ENCODE peak calls at places on chromosomes 7 and 10, in five cellular contexts. One of them, this sample, is unnamed. For H3K27me3, the result is how much of the 10 kb centered on the place peaks cover.

GRCh38 chr7:20331912-20332317 is 1.2 kb downstream of the ITGB8 start:
- DNase-seq in tibial artery: no peak
- DNase-seq in lower lobe of right lung: no peak
- DNase-seq in colonic mucosa: peak
- DNase-seq in PC-9: no peak
- DNase-seq in this sample: no peak

GRCh38 chr7:158353606-158354570 is 233.7 kb downstream of the PTPRN2 start:
- DNase-seq in tibial artery: no peak
- DNase-seq in lower lobe of right lung: no peak
- DNase-seq in colonic mucosa: peak
- DNase-seq in PC-9: peak
- DNase-seq in this sample: no peak

GRCh38 chr7:140640727-140641531 is at the start of gene DENND2A:
- DNase-seq in tibial artery: peak
- DNase-seq in lower lobe of right lung: peak
- DNase-seq in colonic mucosa: peak
- DNase-seq in PC-9: peak
- DNase-seq in this sample: no peak

GRCh38 chr7:87220026-87220733 is 648 bp upstream of the TMEM243 start:
- DNase-seq in tibial artery: peak
- DNase-seq in lower lobe of right lung: peak
- DNase-seq in colonic mucosa: peak
- DNase-seq in PC-9: peak
- DNase-seq in this sample: peak

GRCh38 chr7:80499350-80499955 is 12.4 kb downstream of the GNAT3 start:
- DNase-seq in tibial artery: peak
- DNase-seq in lower lobe of right lung: peak
- DNase-seq in colonic mucosa: no peak
- DNase-seq in PC-9: peak
- DNase-seq in this sample: no peak

GRCh38 chr7:46583606-46584005 is 662.5 kb upstream of the IGFBP3 start:
- DNase-seq in tibial artery: no peak
- DNase-seq in lower lobe of right lung: no peak
- DNase-seq in colonic mucosa: no peak
- DNase-seq in PC-9: peak
- DNase-seq in this sample: no peak

GRCh38 chr10:13831711-13832110 is 244.9 kb downstream of the PRPF18 start:
- DNase-seq in tibial artery: no peak
- DNase-seq in lower lobe of right lung: no peak
- DNase-seq in colonic mucosa: no peak
- DNase-seq in PC-9: no peak
- DNase-seq in this sample: no peak

GRCh38 chr10:122939819-122940543 is 14.0 kb downstream of the C10orf88 start:
- DNase-seq in tibial artery: no peak
- DNase-seq in lower lobe of right lung: no peak
- DNase-seq in colonic mucosa: no peak
- DNase-seq in PC-9: no peak
- DNase-seq in this sample: no peak

GRCh38 chr10:27747096-27747451 is 1.5 kb upstream of the MKX start:
- DNase-seq in tibial artery: no peak
- DNase-seq in lower lobe of right lung: no peak
- DNase-seq in colonic mucosa: no peak
- DNase-seq in PC-9: no peak
- DNase-seq in this sample: no peak

GRCh38 chr10:94088926-94089381 is 95.2 kb downstream of the PLCE1 start:
- DNase-seq in tibial artery: peak
- DNase-seq in lower lobe of right lung: no peak
- DNase-seq in colonic mucosa: no peak
- DNase-seq in PC-9: no peak
- DNase-seq in this sample: no peak

GRCh38 chr7:101691822-101692384 is 62.8 kb upstream of the MYL10 start:
- DNase-seq in tibial artery: no peak
- DNase-seq in lower lobe of right lung: no peak
- DNase-seq in colonic mucosa: peak
- DNase-seq in PC-9: no peak
- DNase-seq in this sample: no peak

GRCh38 chr10:113059001-113059780 is 109.1 kb downstream of the TCF7L2 start:
- DNase-seq in tibial artery: peak
- DNase-seq in lower lobe of right lung: no peak
- DNase-seq in colonic mucosa: peak
- DNase-seq in PC-9: no peak
- DNase-seq in this sample: no peak

GRCh38 chr7:128853691-128854298 is 8.9 kb upstream of the ATP6V1F start:
- DNase-seq in tibial artery: no peak
- DNase-seq in lower lobe of right lung: no peak
- DNase-seq in colonic mucosa: no peak
- DNase-seq in PC-9: no peak
- DNase-seq in this sample: no peak

GRCh38 chr10:13439771-13440708 is 88.8 kb downstream of the BEND7 start:
- DNase-seq in tibial artery: peak
- DNase-seq in lower lobe of right lung: peak
- DNase-seq in colonic mucosa: peak
- DNase-seq in PC-9: no peak
- DNase-seq in this sample: peak

GRCh38 chr10:477620-478019 is 211.8 kb downstream of the DIP2C start:
- DNase-seq in tibial artery: no peak
- DNase-seq in lower lobe of right lung: no peak
- DNase-seq in colonic mucosa: no peak
- DNase-seq in PC-9: no peak
- DNase-seq in this sample: no peak

GRCh38 chr10:78861456-78862327 is 207.1 kb upstream of the ZMIZ1 start:
- DNase-seq in tibial artery: no peak
- DNase-seq in lower lobe of right lung: no peak
- DNase-seq in colonic mucosa: peak
- DNase-seq in PC-9: peak
- DNase-seq in this sample: no peak

GRCh38 chr10:122499491-122499941 is 38.2 kb downstream of the HTRA1 start:
- DNase-seq in tibial artery: peak
- DNase-seq in lower lobe of right lung: no peak
- DNase-seq in colonic mucosa: peak
- DNase-seq in PC-9: no peak
- DNase-seq in this sample: no peak

GRCh38 chr10:32957341-32958084 is 517 bp downstream of the ITGB1 start:
- DNase-seq in tibial artery: peak
- DNase-seq in lower lobe of right lung: peak
- DNase-seq in colonic mucosa: peak
- DNase-seq in PC-9: no peak
- DNase-seq in this sample: peak

GRCh38 chr7:771241-772004 is 44.3 kb upstream of the PRKAR1B start:
- DNase-seq in tibial artery: peak
- DNase-seq in lower lobe of right lung: no peak
- DNase-seq in colonic mucosa: peak
- DNase-seq in PC-9: no peak
- DNase-seq in this sample: no peak

GRCh38 chr7:15332962-15333361 is 228.9 kb downstream of the AGMO start:
- DNase-seq in tibial artery: no peak
- DNase-seq in lower lobe of right lung: no peak
- DNase-seq in colonic mucosa: no peak
- DNase-seq in PC-9: no peak
- DNase-seq in this sample: no peak

GRCh38 chr10:44069573-44069972 is 315.3 kb downstream of the CXCL12 start:
- DNase-seq in tibial artery: no peak
- DNase-seq in lower lobe of right lung: no peak
- DNase-seq in colonic mucosa: no peak
- DNase-seq in PC-9: no peak
- DNase-seq in this sample: no peak

GRCh38 chr7:150941983-150942590 is 36.0 kb downstream of the KCNH2 start:
- DNase-seq in tibial artery: no peak
- DNase-seq in lower lobe of right lung: peak
- DNase-seq in colonic mucosa: peak
- DNase-seq in PC-9: no peak
- DNase-seq in this sample: peak

DNA sequence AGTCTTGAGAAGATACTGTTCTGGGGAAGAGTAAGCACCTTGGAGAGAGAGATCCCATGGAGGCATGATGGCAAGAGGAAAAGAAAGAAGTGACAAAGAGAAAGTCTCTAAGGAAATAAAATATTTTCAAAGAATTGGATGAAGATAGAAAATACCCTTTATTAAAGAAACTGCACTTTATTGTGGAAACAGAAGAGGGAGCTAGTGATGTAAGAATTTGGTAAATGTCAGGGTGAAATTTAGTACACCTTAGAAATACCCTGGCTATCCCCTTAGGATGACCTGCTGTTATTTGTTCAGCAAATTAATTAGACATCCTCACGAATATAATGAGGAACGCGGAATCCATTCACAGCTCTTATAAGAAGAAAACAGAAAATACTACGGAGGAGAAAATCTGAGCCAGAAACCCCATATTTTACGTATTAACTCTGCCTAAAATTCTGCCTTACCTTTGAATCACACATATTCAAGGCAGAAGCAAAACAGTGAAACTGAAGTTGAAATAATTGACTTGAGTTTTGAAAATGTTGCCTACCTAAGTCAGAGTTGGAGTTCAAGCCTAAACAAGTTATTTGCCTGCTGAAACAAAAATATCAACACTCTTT is 90.7 kb downstream of the TFPI2 start:
- DNase-seq in tibial artery: no peak
- DNase-seq in lower lobe of right lung: no peak
- DNase-seq in colonic mucosa: no peak
- DNase-seq in PC-9: no peak
- DNase-seq in this sample: no peak
- TF ChIP-seq CTCF in tibial artery: peak
- TF ChIP-seq CTCF in lower lobe of right lung: peak
- TF ChIP-seq CTCF in colonic mucosa: no peak
- TF ChIP-seq CTCF in PC-9: peak
- TF ChIP-seq CTCF in this sample: no peak

GRCh38 chr7:22060197-22060596 is 114.5 kb upstream of the CDCA7L start:
- DNase-seq in tibial artery: no peak
- DNase-seq in lower lobe of right lung: no peak
- DNase-seq in colonic mucosa: no peak
- DNase-seq in PC-9: no peak
- DNase-seq in this sample: no peak
- H3K27ac ChIP-seq in tibial artery: no peak
- H3K27ac ChIP-seq in lower lobe of right lung: no peak
- H3K27ac ChIP-seq in colonic mucosa: no peak
- H3K27ac ChIP-seq in PC-9: no peak
- H3K27ac ChIP-seq in this sample: no peak

GRCh38 chr10:87504307-87504666 is 406 bp upstream of the MINPP1 start:
- DNase-seq in tibial artery: no peak
- DNase-seq in lower lobe of right lung: no peak
- DNase-seq in colonic mucosa: no peak
- DNase-seq in PC-9: no peak
- DNase-seq in this sample: no peak
- H3K27me3 ChIP-seq in tibial artery: under half
- H3K27me3 ChIP-seq in lower lobe of right lung: under half
- H3K27me3 ChIP-seq in colonic mucosa: under half
- H3K27me3 ChIP-seq in PC-9: under half
- H3K27me3 ChIP-seq in this sample: under half

DNA sequence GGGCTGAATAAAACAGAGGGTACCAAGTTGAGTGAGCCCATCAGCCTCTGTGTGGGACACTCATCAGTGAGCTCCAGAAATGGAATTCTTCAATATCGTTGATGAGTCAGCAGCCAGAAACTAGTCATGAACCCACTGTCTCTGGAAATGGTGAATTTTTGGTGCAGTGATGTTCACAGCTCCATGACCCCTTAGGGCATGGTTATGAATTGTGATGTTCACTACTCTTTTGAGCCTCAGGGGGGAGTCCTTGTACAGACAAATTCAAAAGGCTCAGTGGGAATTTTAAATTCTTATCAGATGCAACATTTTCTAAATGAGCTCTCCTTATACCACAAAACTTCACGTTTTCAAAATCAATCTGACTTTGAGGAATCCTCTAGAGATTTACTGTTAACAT is 335.7 kb downstream of the PHTF2 start:
- DNase-seq in tibial artery: no peak
- DNase-seq in lower lobe of right lung: no peak
- DNase-seq in colonic mucosa: no peak
- DNase-seq in PC-9: no peak
- DNase-seq in this sample: no peak
- TF ChIP-seq CTCF in tibial artery: peak
- TF ChIP-seq CTCF in lower lobe of right lung: peak
- TF ChIP-seq CTCF in colonic mucosa: no peak
- TF ChIP-seq CTCF in PC-9: peak
- TF ChIP-seq CTCF in this sample: no peak

GRCh38 chr7:69395072-69395714 is 203.1 kb upstream of the AUTS2 start:
- DNase-seq in tibial artery: peak
- DNase-seq in lower lobe of right lung: no peak
- DNase-seq in colonic mucosa: no peak
- DNase-seq in PC-9: peak
- DNase-seq in this sample: no peak
- H3K27ac ChIP-seq in tibial artery: no peak
- H3K27ac ChIP-seq in lower lobe of right lung: no peak
- H3K27ac ChIP-seq in colonic mucosa: no peak
- H3K27ac ChIP-seq in PC-9: no peak
- H3K27ac ChIP-seq in this sample: no peak

GRCh38 chr10:26221571-26221970 is 5.0 kb downstream of the GAD2 start:
- DNase-seq in tibial artery: no peak
- DNase-seq in lower lobe of right lung: no peak
- DNase-seq in colonic mucosa: no peak
- DNase-seq in PC-9: no peak
- DNase-seq in this sample: no peak
- H3K27me3 ChIP-seq in tibial artery: half or more
- H3K27me3 ChIP-seq in lower lobe of right lung: half or more
- H3K27me3 ChIP-seq in colonic mucosa: under half
- H3K27me3 ChIP-seq in PC-9: under half
- H3K27me3 ChIP-seq in this sample: half or more

GRCh38 chr10:9305018-9305655 is 1250.6 kb downstream of the GATA3 start:
- DNase-seq in tibial artery: no peak
- DNase-seq in lower lobe of right lung: no peak
- DNase-seq in colonic mucosa: no peak
- DNase-seq in PC-9: peak
- DNase-seq in this sample: no peak
- TF ChIP-seq CTCF in tibial artery: no peak
- TF ChIP-seq CTCF in lower lobe of right lung: peak
- TF ChIP-seq CTCF in colonic mucosa: no peak
- TF ChIP-seq CTCF in PC-9: peak
- TF ChIP-seq CTCF in this sample: peak

GRCh38 chr10:102673961-102674511 is 29.8 kb downstream of the TRIM8 start:
- DNase-seq in tibial artery: peak
- DNase-seq in lower lobe of right lung: peak
- DNase-seq in colonic mucosa: no peak
- DNase-seq in PC-9: no peak
- DNase-seq in this sample: peak

GRCh38 chr10:102676916-102677315 is 32.6 kb downstream of the TRIM8 start:
- DNase-seq in tibial artery: no peak
- DNase-seq in lower lobe of right lung: no peak
- DNase-seq in colonic mucosa: no peak
- DNase-seq in PC-9: no peak
- DNase-seq in this sample: no peak

GRCh38 chr10:102674566-102674965 is 30.3 kb downstream of the TRIM8 start:
- DNase-seq in tibial artery: no peak
- DNase-seq in lower lobe of right lung: no peak
- DNase-seq in colonic mucosa: no peak
- DNase-seq in PC-9: no peak
- DNase-seq in this sample: no peak

GRCh38 chr10:102675887-102676616 is 31.8 kb downstream of the TRIM8 start:
- DNase-seq in tibial artery: no peak
- DNase-seq in lower lobe of right lung: no peak
- DNase-seq in colonic mucosa: no peak
- DNase-seq in PC-9: no peak
- DNase-seq in this sample: no peak

GRCh38 chr10:102675151-102675886 is 31.0 kb downstream of the TRIM8 start:
- DNase-seq in tibial artery: no peak
- DNase-seq in lower lobe of right lung: no peak
- DNase-seq in colonic mucosa: no peak
- DNase-seq in PC-9: no peak
- DNase-seq in this sample: no peak
- H3K27ac ChIP-seq in tibial artery: peak
- H3K27ac ChIP-seq in lower lobe of right lung: peak
- H3K27ac ChIP-seq in colonic mucosa: peak
- H3K27ac ChIP-seq in PC-9: no peak
- H3K27ac ChIP-seq in this sample: peak